ENCODE peak calls at places on chromosome 9, in eight cellular contexts. One of them, this sample, is unnamed.

GRCh38 chr9:126587187-126588185 is 26.2 kb upstream of the LMX1B start:
- DNase-seq in skeletal muscle cell: no peak
- DNase-seq in fibroblast of mammary gland: no peak
- DNase-seq in GM12865: no peak
- DNase-seq in endothelial cell of umbilical vein: peak; percentile 94
- DNase-seq in adrenal gland: no peak
- DNase-seq in fibroblast of pulmonary artery: peak; percentile 31
- DNase-seq in H7: peak; percentile 78
- DNase-seq in this sample: peak; percentile 50

GRCh38 chr9:133848471-133848870 is 110.3 kb upstream of the SARDH start:
- DNase-seq in endothelial cell of umbilical vein: no peak
- DNase-seq in GM12865: no peak
- DNase-seq in fibroblast of mammary gland: no peak
- DNase-seq in adrenal gland: no peak
- DNase-seq in skeletal muscle cell: no peak
- DNase-seq in fibroblast of pulmonary artery: no peak
- DNase-seq in H7: no peak
- DNase-seq in this sample: no peak

GRCh38 chr9:17081351-17081750 is 53.5 kb upstream of the CNTLN start:
- DNase-seq in GM12865: no peak
- DNase-seq in fibroblast of pulmonary artery: no peak
- DNase-seq in skeletal muscle cell: no peak
- DNase-seq in endothelial cell of umbilical vein: no peak
- DNase-seq in H7: no peak
- DNase-seq in adrenal gland: no peak
- DNase-seq in fibroblast of mammary gland: no peak
- DNase-seq in this sample: peak; percentile 53

GRCh38 chr9:112369817-112370216 is 10.1 kb upstream of the HSDL2 start:
- DNase-seq in H7: no peak
- DNase-seq in adrenal gland: no peak
- DNase-seq in GM12865: no peak
- DNase-seq in skeletal muscle cell: no peak
- DNase-seq in fibroblast of pulmonary artery: no peak
- DNase-seq in endothelial cell of umbilical vein: no peak
- DNase-seq in fibroblast of mammary gland: no peak
- DNase-seq in this sample: no peak

GRCh38 chr9:104027295-104027694 is 66.8 kb upstream of the SMC2 start:
- DNase-seq in adrenal gland: no peak
- DNase-seq in GM12865: peak; percentile 33
- DNase-seq in skeletal muscle cell: no peak
- DNase-seq in H7: no peak
- DNase-seq in fibroblast of pulmonary artery: no peak
- DNase-seq in fibroblast of mammary gland: no peak
- DNase-seq in endothelial cell of umbilical vein: no peak
- DNase-seq in this sample: no peak

GRCh38 chr9:115883467-115884329 is 269.9 kb upstream of the PAPPA start:
- DNase-seq in endothelial cell of umbilical vein: peak; percentile 9
- DNase-seq in fibroblast of pulmonary artery: peak; percentile 77
- DNase-seq in skeletal muscle cell: no peak
- DNase-seq in adrenal gland: no peak
- DNase-seq in H7: peak; percentile 4
- DNase-seq in GM12865: peak; percentile 8
- DNase-seq in fibroblast of mammary gland: peak; percentile 66
- DNase-seq in this sample: peak; percentile 78

GRCh38 chr9:135708164-135708563 is 6.2 kb downstream of the KCNT1 start:
- DNase-seq in fibroblast of pulmonary artery: no peak
- DNase-seq in endothelial cell of umbilical vein: no peak
- DNase-seq in GM12865: no peak
- DNase-seq in H7: no peak
- DNase-seq in skeletal muscle cell: no peak
- DNase-seq in fibroblast of mammary gland: no peak
- DNase-seq in adrenal gland: no peak
- DNase-seq in this sample: no peak

GRCh38 chr9:136754626-136755284 is 3.3 kb downstream of the LCN8 start:
- DNase-seq in H7: peak; percentile 86
- DNase-seq in GM12865: no peak
- DNase-seq in fibroblast of mammary gland: no peak
- DNase-seq in skeletal muscle cell: no peak
- DNase-seq in fibroblast of pulmonary artery: no peak
- DNase-seq in endothelial cell of umbilical vein: no peak
- DNase-seq in adrenal gland: no peak
- DNase-seq in this sample: peak; percentile 81

GRCh38 chr9:134317431-134318414 is 8.5 kb upstream of the RXRA start:
- DNase-seq in skeletal muscle cell: peak; percentile 61
- DNase-seq in endothelial cell of umbilical vein: no peak
- DNase-seq in GM12865: no peak
- DNase-seq in fibroblast of pulmonary artery: no peak
- DNase-seq in fibroblast of mammary gland: peak; percentile 10
- DNase-seq in adrenal gland: no peak
- DNase-seq in H7: no peak
- DNase-seq in this sample: no peak

GRCh38 chr9:115115924-115116323 is 2.0 kb downstream of the TNC start:
- DNase-seq in H7: no peak
- DNase-seq in fibroblast of pulmonary artery: peak; percentile 47
- DNase-seq in GM12865: no peak
- DNase-seq in skeletal muscle cell: no peak
- DNase-seq in adrenal gland: no peak
- DNase-seq in endothelial cell of umbilical vein: no peak
- DNase-seq in fibroblast of mammary gland: peak; percentile 90
- DNase-seq in this sample: no peak

GRCh38 chr9:129509508-129509907 is 111.4 kb downstream of the C9orf50 start:
- DNase-seq in skeletal muscle cell: peak; percentile 73
- DNase-seq in H7: no peak
- DNase-seq in endothelial cell of umbilical vein: peak; percentile 30
- DNase-seq in fibroblast of pulmonary artery: peak; percentile 80
- DNase-seq in adrenal gland: no peak
- DNase-seq in GM12865: no peak
- DNase-seq in fibroblast of mammary gland: peak; percentile 95
- DNase-seq in this sample: no peak

GRCh38 chr9:77449177-77450092 is 198.7 kb downstream of the GNA14 start:
- DNase-seq in skeletal muscle cell: peak; percentile 88
- DNase-seq in endothelial cell of umbilical vein: peak; percentile 22
- DNase-seq in H7: no peak
- DNase-seq in fibroblast of pulmonary artery: peak; percentile 95
- DNase-seq in GM12865: no peak
- DNase-seq in adrenal gland: no peak
- DNase-seq in fibroblast of mammary gland: peak; percentile 67
- DNase-seq in this sample: no peak

GRCh38 chr9:8733096-8733954 is 933.7 kb upstream of the DMAC1 start:
- DNase-seq in H7: peak; percentile 61
- DNase-seq in endothelial cell of umbilical vein: peak; percentile 43
- DNase-seq in skeletal muscle cell: peak; percentile 41
- DNase-seq in fibroblast of pulmonary artery: peak; percentile 16
- DNase-seq in GM12865: no peak
- DNase-seq in fibroblast of mammary gland: peak; percentile 26
- DNase-seq in adrenal gland: peak; percentile 23
- DNase-seq in this sample: peak; percentile 64

GRCh38 chr9:136756836-136757235 is 1.2 kb downstream of the LCN8 start:
- DNase-seq in adrenal gland: no peak
- DNase-seq in fibroblast of pulmonary artery: no peak
- DNase-seq in GM12865: no peak
- DNase-seq in fibroblast of mammary gland: no peak
- DNase-seq in endothelial cell of umbilical vein: no peak
- DNase-seq in skeletal muscle cell: no peak
- DNase-seq in H7: no peak
- DNase-seq in this sample: no peak

GRCh38 chr9:3879731-3880493 is 354.1 kb upstream of the RFX3 start:
- DNase-seq in adrenal gland: no peak
- DNase-seq in endothelial cell of umbilical vein: no peak
- DNase-seq in H7: no peak
- DNase-seq in skeletal muscle cell: no peak
- DNase-seq in GM12865: no peak
- DNase-seq in fibroblast of pulmonary artery: no peak
- DNase-seq in fibroblast of mammary gland: peak; percentile 40
- DNase-seq in this sample: no peak

GRCh38 chr9:126591083-126591482 is 22.6 kb upstream of the LMX1B start:
- DNase-seq in skeletal muscle cell: no peak
- DNase-seq in fibroblast of mammary gland: peak; percentile 32
- DNase-seq in adrenal gland: no peak
- DNase-seq in fibroblast of pulmonary artery: no peak
- DNase-seq in H7: no peak
- DNase-seq in GM12865: no peak
- DNase-seq in endothelial cell of umbilical vein: no peak
- DNase-seq in this sample: peak; percentile 59

GRCh38 chr9:38149647-38150046 is 80.6 kb upstream of the SHB start:
- DNase-seq in fibroblast of pulmonary artery: no peak
- DNase-seq in H7: no peak
- DNase-seq in endothelial cell of umbilical vein: no peak
- DNase-seq in adrenal gland: no peak
- DNase-seq in skeletal muscle cell: no peak
- DNase-seq in fibroblast of mammary gland: no peak
- DNase-seq in GM12865: no peak
- DNase-seq in this sample: no peak

GRCh38 chr9:95462419-95463121 is 54.2 kb downstream of the PTCH1 start:
- DNase-seq in GM12865: peak; percentile 94
- DNase-seq in H7: peak; percentile 80
- DNase-seq in endothelial cell of umbilical vein: peak; percentile 82
- DNase-seq in adrenal gland: peak; percentile 35
- DNase-seq in fibroblast of pulmonary artery: peak; percentile 87
- DNase-seq in fibroblast of mammary gland: peak; percentile 87
- DNase-seq in skeletal muscle cell: peak; percentile 86
- DNase-seq in this sample: peak; percentile 82
- H3K4me3 ChIP-seq in GM12865: peak overlapping the region; percentile 39
- H3K4me3 ChIP-seq in H7: no peak overlapping the region
- H3K4me3 ChIP-seq in endothelial cell of umbilical vein: peak overlapping the region; percentile 5
- H3K4me3 ChIP-seq in adrenal gland: no peak overlapping the region
- H3K4me3 ChIP-seq in fibroblast of pulmonary artery: peak overlapping the region; percentile 25
- H3K4me3 ChIP-seq in fibroblast of mammary gland: peak overlapping the region; percentile 34
- H3K4me3 ChIP-seq in skeletal muscle cell: peak overlapping the region; percentile 40
- H3K4me3 ChIP-seq in this sample: peak overlapping the region; percentile 55

GRCh38 chr9:122192914-122193525 is 33.3 kb downstream of the MORN5 start:
- DNase-seq in GM12865: no peak
- DNase-seq in fibroblast of pulmonary artery: no peak
- DNase-seq in adrenal gland: no peak
- DNase-seq in skeletal muscle cell: no peak
- DNase-seq in fibroblast of mammary gland: no peak
- DNase-seq in H7: no peak
- DNase-seq in endothelial cell of umbilical vein: no peak
- DNase-seq in this sample: no peak
- H3K4me3 ChIP-seq in GM12865: no peak overlapping the region
- H3K4me3 ChIP-seq in fibroblast of pulmonary artery: no peak overlapping the region
- H3K4me3 ChIP-seq in adrenal gland: no peak overlapping the region
- H3K4me3 ChIP-seq in skeletal muscle cell: no peak overlapping the region
- H3K4me3 ChIP-seq in fibroblast of mammary gland: no peak overlapping the region
- H3K4me3 ChIP-seq in H7: no peak overlapping the region
- H3K4me3 ChIP-seq in endothelial cell of umbilical vein: no peak overlapping the region
- H3K4me3 ChIP-seq in this sample: no peak overlapping the region

GRCh38 chr9:81552571-81552970 is 136.8 kb downstream of the TLE1 start:
- DNase-seq in skeletal muscle cell: no peak
- DNase-seq in fibroblast of mammary gland: no peak
- DNase-seq in fibroblast of pulmonary artery: no peak
- DNase-seq in H7: no peak
- DNase-seq in endothelial cell of umbilical vein: no peak
- DNase-seq in GM12865: no peak
- DNase-seq in adrenal gland: no peak
- DNase-seq in this sample: no peak
- H3K4me3 ChIP-seq in skeletal muscle cell: no peak overlapping the region
- H3K4me3 ChIP-seq in fibroblast of mammary gland: no peak overlapping the region
- H3K4me3 ChIP-seq in fibroblast of pulmonary artery: no peak overlapping the region
- H3K4me3 ChIP-seq in H7: no peak overlapping the region
- H3K4me3 ChIP-seq in endothelial cell of umbilical vein: no peak overlapping the region
- H3K4me3 ChIP-seq in GM12865: no peak overlapping the region
- H3K4me3 ChIP-seq in adrenal gland: no peak overlapping the region
- H3K4me3 ChIP-seq in this sample: no peak overlapping the region

GRCh38 chr9:34590376-34591090 is 1.0 kb upstream of the CNTFR start:
- DNase-seq in adrenal gland: no peak
- DNase-seq in fibroblast of mammary gland: peak; percentile 16
- DNase-seq in H7: peak; percentile 84
- DNase-seq in GM12865: no peak
- DNase-seq in fibroblast of pulmonary artery: peak; percentile 20
- DNase-seq in skeletal muscle cell: no peak
- DNase-seq in endothelial cell of umbilical vein: peak; percentile 19
- DNase-seq in this sample: peak; percentile 80

GRCh38 chr9:34592895-34593601 is 3.5 kb upstream of the CNTFR start:
- DNase-seq in fibroblast of pulmonary artery: no peak
- DNase-seq in GM12865: no peak
- DNase-seq in H7: peak; percentile 93
- DNase-seq in adrenal gland: no peak
- DNase-seq in endothelial cell of umbilical vein: no peak
- DNase-seq in fibroblast of mammary gland: no peak
- DNase-seq in skeletal muscle cell: no peak
- DNase-seq in this sample: peak; percentile 76

GRCh38 chr9:34589656-34590375 is at the start of gene CNTFR:
- DNase-seq in skeletal muscle cell: no peak
- DNase-seq in fibroblast of mammary gland: no peak
- DNase-seq in fibroblast of pulmonary artery: no peak
- DNase-seq in H7: peak; percentile 95
- DNase-seq in adrenal gland: no peak
- DNase-seq in GM12865: no peak
- DNase-seq in endothelial cell of umbilical vein: no peak
- DNase-seq in this sample: no peak

GRCh38 chr9:34591911-34592866 is 2.7 kb upstream of the CNTFR start:
- DNase-seq in fibroblast of mammary gland: no peak
- DNase-seq in endothelial cell of umbilical vein: no peak
- DNase-seq in fibroblast of pulmonary artery: no peak
- DNase-seq in H7: peak; percentile 67
- DNase-seq in skeletal muscle cell: no peak
- DNase-seq in adrenal gland: no peak
- DNase-seq in GM12865: no peak
- DNase-seq in this sample: no peak

GRCh38 chr9:34591091-34591910 is 1.8 kb upstream of the CNTFR start:
- DNase-seq in skeletal muscle cell: peak; percentile 22
- DNase-seq in GM12865: peak; percentile 75
- DNase-seq in H7: peak; percentile 97
- DNase-seq in endothelial cell of umbilical vein: peak; percentile 70
- DNase-seq in fibroblast of pulmonary artery: peak; percentile 80
- DNase-seq in adrenal gland: peak; percentile 86
- DNase-seq in fibroblast of mammary gland: peak; percentile 66
- DNase-seq in this sample: peak; percentile 97
- H3K4me3 ChIP-seq in skeletal muscle cell: no peak overlapping the region
- H3K4me3 ChIP-seq in GM12865: no peak overlapping the region
- H3K4me3 ChIP-seq in H7: peak overlapping the region; percentile 64
- H3K4me3 ChIP-seq in endothelial cell of umbilical vein: no peak overlapping the region
- H3K4me3 ChIP-seq in fibroblast of pulmonary artery: no peak overlapping the region
- H3K4me3 ChIP-seq in adrenal gland: no peak overlapping the region
- H3K4me3 ChIP-seq in fibroblast of mammary gland: no peak overlapping the region
- H3K4me3 ChIP-seq in this sample: peak overlapping the region; percentile 64

DNA sequence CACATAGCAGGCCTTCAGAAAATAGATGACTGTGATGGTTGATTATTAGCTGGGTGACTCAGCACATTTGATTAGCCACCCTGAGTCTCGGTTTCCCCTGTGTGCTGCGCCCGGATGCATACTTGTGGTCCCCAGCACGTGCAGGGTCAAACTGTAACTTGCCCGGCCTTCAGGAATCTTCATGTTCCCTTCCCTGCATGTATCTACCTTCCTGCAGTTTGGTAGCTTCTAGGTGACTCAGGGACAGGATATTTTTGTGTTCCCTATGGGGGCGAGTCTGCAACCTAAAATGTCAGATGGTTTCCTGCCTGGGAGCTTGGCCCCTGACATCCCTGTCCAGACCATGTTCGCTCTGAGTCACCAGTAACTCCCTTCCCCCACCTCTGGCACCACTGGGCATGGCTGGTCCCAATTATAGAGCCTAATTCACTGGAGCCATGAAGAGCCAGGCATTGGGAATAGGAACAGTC is 13.2 kb downstream of the PTGS1 start:
- DNase-seq in H7: no peak
- DNase-seq in skeletal muscle cell: no peak
- DNase-seq in adrenal gland: no peak
- DNase-seq in fibroblast of pulmonary artery: peak; percentile 50
- DNase-seq in GM12865: no peak
- DNase-seq in fibroblast of mammary gland: peak; percentile 93
- DNase-seq in endothelial cell of umbilical vein: peak; percentile 52
- DNase-seq in this sample: no peak
- H3K4me3 ChIP-seq in H7: no peak overlapping the region
- H3K4me3 ChIP-seq in skeletal muscle cell: no peak overlapping the region
- H3K4me3 ChIP-seq in adrenal gland: no peak overlapping the region
- H3K4me3 ChIP-seq in fibroblast of pulmonary artery: no peak overlapping the region
- H3K4me3 ChIP-seq in GM12865: no peak overlapping the region
- H3K4me3 ChIP-seq in fibroblast of mammary gland: no peak overlapping the region
- H3K4me3 ChIP-seq in endothelial cell of umbilical vein: no peak overlapping the region
- H3K4me3 ChIP-seq in this sample: no peak overlapping the region

This sample was measured in endodermal cell.